ENCODE peak calls at places on chromosomes 2 and 18, in eight cellular contexts. M, N, D, R, S, K, U and W are unnamed samples. For H3K9me3, the result is how much of the 10 kb centered on the place peaks cover.

GRCh38 chr2:233794128-233794658 is 16.1 kb downstream of the MROH2A start:
- DNase-seq in M (no peak), N (no peak), D (no peak), R (no peak), S (no peak), K (no peak), U (no peak), W (no peak)

GRCh38 chr2:12155308-12156061 is 409.1 kb downstream of the LPIN1 start:
- DNase-seq in M (peak), N (no peak), D (no peak), R (peak), S (peak), K (no peak), U (no peak), W (peak)

GRCh38 chr2:236769981-236770671 is 200.5 kb downstream of the ACKR3 start:
- DNase-seq in M (no peak), N (no peak), D (no peak), R (no peak), S (peak), K (peak), U (no peak), W (peak)

GRCh38 chr2:14756981-14757657 is 124.6 kb downstream of the LRATD1 start:
- DNase-seq in M (no peak), N (no peak), D (no peak), R (no peak), S (peak), K (peak), U (no peak), W (peak)

GRCh38 chr18:37419272-37419671 is 146.3 kb downstream of the CELF4 start:
- DNase-seq in M (no peak), N (no peak), D (no peak), R (no peak), S (peak), K (no peak), U (no peak), W (peak)

GRCh38 chr2:204825054-204825453 is 279.8 kb downstream of the PARD3B start:
- DNase-seq in M (no peak), N (no peak), D (no peak), R (no peak), S (peak), K (peak), U (no peak), W (no peak)

GRCh38 chr2:68487773-68488355 is 20.5 kb downstream of the APLF start:
- DNase-seq in M (no peak), N (peak), D (peak), R (peak), S (peak), K (peak), U (peak), W (peak)

GRCh38 chr2:145484443-145485086 is 964.6 kb upstream of the ZEB2 start:
- DNase-seq in M (peak), N (no peak), D (peak), R (peak), S (peak), K (peak), U (no peak), W (peak)

GRCh38 chr2:240510513-240511210 is 47.1 kb downstream of the ANKMY1 start:
- DNase-seq in M (no peak), N (no peak), D (no peak), R (no peak), S (no peak), K (no peak), U (peak), W (no peak)

GRCh38 chr18:74708169-74708568 is 110.5 kb downstream of the ZNF407 start:
- DNase-seq in M (no peak), N (no peak), D (no peak), R (no peak), S (no peak), K (no peak), U (no peak), W (no peak)

GRCh38 chr18:37334494-37335125 is 231.0 kb downstream of the CELF4 start:
- DNase-seq in M (no peak), N (peak), D (no peak), R (no peak), S (no peak), K (no peak), U (peak), W (peak)

GRCh38 chr2:47344890-47345583 is 57.9 kb upstream of the MSH2 start:
- DNase-seq in M (peak), N (peak), D (no peak), R (no peak), S (peak), K (peak), U (peak), W (peak)

GRCh38 chr2:196660264-196660663 is 20.7 kb downstream of the CCDC150 start:
- DNase-seq in M (no peak), N (no peak), D (no peak), R (no peak), S (no peak), K (no peak), U (no peak), W (peak)

GRCh38 chr2:237257471-237257951 is 156.5 kb downstream of the COL6A3 start:
- DNase-seq in M (no peak), N (no peak), D (no peak), R (no peak), S (no peak), K (no peak), U (no peak), W (peak)

GRCh38 chr2:215530191-215530968 is 94.5 kb upstream of the FN1 start:
- DNase-seq in M (no peak), N (no peak), D (no peak), R (no peak), S (peak), K (no peak), U (no peak), W (peak)

GRCh38 chr18:8890957-8891464 is 185.7 kb downstream of the MTCL1 start:
- DNase-seq in M (peak), N (peak), D (no peak), R (no peak), S (peak), K (peak), U (no peak), W (peak)

GRCh38 chr2:173513117-173513516 is 158.4 kb downstream of the CDCA7 start:
- DNase-seq in M (no peak), N (no peak), D (no peak), R (no peak), S (no peak), K (no peak), U (no peak), W (no peak)

GRCh38 chr18:69936191-69936558 is 11.5 kb downstream of the CD226 start:
- DNase-seq in M (no peak), N (no peak), D (no peak), R (no peak), S (no peak), K (no peak), U (no peak), W (no peak)

GRCh38 chr2:23496456-23496855 is 111.5 kb downstream of the KLHL29 start:
- DNase-seq in M (no peak), N (no peak), D (no peak), R (no peak), S (no peak), K (no peak), U (no peak), W (no peak)

GRCh38 chr2:170817999-170818293 is 1.3 kb downstream of the GAD1 start:
- DNase-seq in M (no peak), N (peak), D (no peak), R (no peak), S (no peak), K (no peak), U (peak), W (no peak)

GRCh38 chr2:173978447-173978846 is 13.3 kb upstream of the SP3 start:
- DNase-seq in M (no peak), N (no peak), D (no peak), R (no peak), S (peak), K (no peak), U (no peak), W (peak)

GRCh38 chr2:226477221-226478120 is 322.1 kb downstream of the IRS1 start:
- DNase-seq in M (no peak), N (no peak), D (no peak), R (no peak), S (no peak), K (no peak), U (no peak), W (peak)

GRCh38 chr2:226031962-226032441 is 632.5 kb downstream of the NYAP2 start:
- DNase-seq in M (no peak), N (peak), D (no peak), R (no peak), S (no peak), K (peak), U (peak), W (peak)

GRCh38 chr2:65620026-65620425 is 187.6 kb upstream of the SPRED2 start:
- DNase-seq in M (no peak), N (no peak), D (no peak), R (no peak), S (no peak), K (no peak), U (no peak), W (no peak)

GRCh38 chr2:10475811-10476660 is 27.9 kb upstream of the ODC1 start:
- DNase-seq in M (no peak), N (peak), D (no peak), R (no peak), S (no peak), K (no peak), U (no peak), W (no peak)

GRCh38 chr18:79606621-79607331 is 72.8 kb upstream of the CTDP1 start:
- DNase-seq in M (no peak), N (no peak), D (no peak), R (no peak), S (no peak), K (no peak), U (no peak), W (no peak)

GRCh38 chr2:74488643-74489481 is 6.0 kb downstream of the TTC31 start:
- DNase-seq in M (no peak), N (no peak), D (no peak), R (no peak), S (no peak), K (no peak), U (no peak), W (no peak)

DNA sequence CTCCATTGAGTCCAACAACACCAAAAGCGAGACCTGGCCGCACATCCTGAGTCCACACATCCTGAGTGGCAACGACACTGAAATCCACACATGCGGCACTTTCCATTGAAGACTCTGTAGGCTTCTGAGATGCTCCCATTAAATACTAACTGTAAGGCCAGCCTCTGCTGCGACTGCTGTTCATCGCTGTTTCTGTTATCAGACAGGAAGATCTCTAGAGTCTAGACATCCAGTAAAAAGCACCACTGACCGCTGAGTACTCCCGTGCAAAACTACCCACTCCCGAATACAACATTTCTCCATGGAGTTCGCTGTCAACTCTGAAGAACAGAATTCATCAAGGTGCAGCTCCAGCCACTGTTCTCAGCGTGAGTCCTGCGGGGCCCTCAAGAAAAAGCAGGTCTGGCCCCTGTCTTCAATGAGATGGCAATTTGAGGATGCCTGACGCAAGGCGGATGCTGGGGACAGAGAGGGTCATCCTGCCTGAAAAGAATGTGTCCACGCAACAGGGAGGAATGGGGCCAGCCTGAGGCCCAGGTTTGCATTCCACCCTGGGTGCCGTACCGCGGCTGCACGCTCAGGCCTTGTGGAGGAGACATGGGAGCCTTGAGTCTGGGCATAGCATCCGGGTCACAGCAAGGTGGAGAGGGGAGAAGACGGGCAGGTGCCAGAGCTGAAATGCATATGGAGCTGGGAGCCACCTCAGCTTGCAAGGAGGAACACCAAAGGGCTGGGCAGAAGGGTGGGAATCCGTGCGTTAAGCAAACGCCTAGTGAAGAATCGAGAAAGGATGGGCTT is 61.9 kb downstream of the ZNF516 start:
- DNase-seq in M (no peak), N (no peak), D (no peak), R (no peak), S (no peak), K (no peak), U (peak), W (no peak)
- H3K9me3 ChIP-seq in M (under half), N (under half), D (under half), R (under half), S (under half), K (under half), U (under half), W (under half)

GRCh38 chr18:49017813-49018552 is 67.2 kb upstream of the SMAD7 start:
- DNase-seq in M (no peak), N (no peak), D (no peak), R (no peak), S (no peak), K (peak), U (peak), W (no peak)

GRCh38 chr18:49015886-49016647 is 65.3 kb upstream of the SMAD7 start:
- DNase-seq in M (no peak), N (no peak), D (no peak), R (no peak), S (no peak), K (peak), U (no peak), W (no peak)

GRCh38 chr18:49018553-49018943 is 67.8 kb upstream of the SMAD7 start:
- DNase-seq in M (no peak), N (no peak), D (no peak), R (no peak), S (no peak), K (no peak), U (peak), W (no peak)

GRCh38 chr18:49018961-49019445 is 68.2 kb upstream of the SMAD7 start:
- DNase-seq in M (no peak), N (no peak), D (no peak), R (no peak), S (no peak), K (no peak), U (peak), W (no peak)

DNA sequence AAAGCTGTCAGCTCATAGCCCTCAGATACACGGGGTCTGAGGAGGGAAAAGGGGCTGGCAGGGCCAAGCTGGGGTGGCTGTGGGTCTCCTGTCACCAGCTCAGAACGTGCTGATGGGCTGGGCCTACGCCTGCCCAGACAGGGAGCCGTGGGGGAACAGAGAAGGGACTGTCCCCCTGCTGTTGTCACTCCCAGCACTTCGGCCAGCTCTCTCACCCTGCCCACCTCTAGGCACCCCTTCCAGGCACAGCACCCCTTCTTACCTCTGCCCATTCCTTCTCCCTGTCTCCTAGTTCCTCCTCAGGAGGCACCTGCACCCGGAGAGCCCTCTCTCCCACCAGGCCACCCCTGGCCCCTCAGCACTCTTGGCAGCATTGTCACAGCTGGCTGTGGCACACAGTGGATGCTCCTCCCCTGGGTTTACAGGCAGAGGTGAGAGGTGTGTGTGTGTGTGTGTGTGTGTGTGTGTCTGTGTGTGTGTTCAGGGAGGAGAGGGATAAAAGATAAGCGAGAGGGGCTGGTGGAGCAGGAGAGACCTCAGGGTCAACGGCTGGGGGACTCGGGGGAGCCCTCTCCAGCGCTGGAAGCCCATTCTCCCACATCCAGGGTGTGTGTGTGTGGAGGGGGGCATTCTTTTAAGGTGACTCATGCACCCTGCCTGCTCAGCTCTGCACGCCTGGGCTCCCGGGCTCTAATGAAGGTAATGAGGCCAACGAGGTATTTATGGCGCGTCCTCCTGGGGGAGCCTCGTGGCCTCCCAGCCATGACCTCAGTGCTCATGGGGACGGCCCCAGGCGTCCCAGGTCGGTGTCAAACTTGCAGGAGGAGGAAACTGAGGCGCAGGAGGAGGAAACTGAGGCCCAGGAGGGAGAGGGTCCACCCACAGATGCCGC is 66.1 kb upstream of the SMAD7 start:
- DNase-seq in M (peak), N (peak), D (no peak), R (no peak), S (peak), K (peak), U (peak), W (peak)
- TF ChIP-seq EZH2phosphoT487 in M (no peak), N (no peak), D (no peak), R (no peak), S (no peak), K (no peak), U (no peak), W (no peak)

DNA sequence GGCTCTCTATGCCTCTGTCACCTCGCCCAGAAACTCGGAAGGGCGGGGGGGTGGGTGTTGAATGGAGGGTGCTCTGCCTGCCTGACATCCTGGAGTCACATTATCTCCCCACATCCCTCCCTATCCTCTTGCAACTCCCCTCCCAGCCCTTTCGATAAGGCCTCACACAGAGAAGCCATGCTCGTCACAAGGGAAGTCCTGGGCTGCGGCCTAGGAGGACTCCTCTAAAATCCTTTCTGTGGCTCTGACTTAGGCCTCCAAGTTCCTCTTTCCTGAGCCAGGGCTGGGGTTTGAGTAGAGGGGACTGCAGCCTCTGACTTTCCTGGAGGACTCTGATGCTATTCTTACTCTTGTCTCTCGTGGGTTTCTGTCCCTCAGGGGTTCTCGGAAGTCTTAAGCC is 75.0 kb upstream of the PKDCC start:
- DNase-seq in M (no peak), N (no peak), D (no peak), R (no peak), S (no peak), K (no peak), U (no peak), W (no peak)
- H3K9me3 ChIP-seq in M (under half), N (under half), D (under half), R (under half), S (under half), K (under half), U (under half), W (under half)

DNA sequence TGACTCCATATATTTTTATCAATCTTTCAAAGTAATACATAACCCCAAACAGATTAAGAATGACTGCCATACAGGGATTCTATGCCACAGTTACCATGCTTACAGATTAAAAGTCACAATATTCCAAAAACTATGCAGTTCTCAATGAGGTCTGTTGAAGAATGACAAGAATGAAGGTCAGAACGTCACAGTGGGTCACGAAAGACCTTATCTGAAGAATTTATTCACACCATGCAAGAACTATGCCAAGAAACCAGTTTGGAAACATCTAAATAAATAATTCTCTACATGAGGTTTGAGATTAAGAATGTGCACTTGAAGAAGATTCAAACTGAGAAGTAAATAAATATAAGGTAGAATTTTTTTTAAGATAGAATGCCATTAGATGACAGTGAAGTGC is 253.3 kb downstream of the EXOC6B start:
- DNase-seq in M (no peak), N (no peak), D (no peak), R (no peak), S (no peak), K (no peak), U (no peak), W (peak)
- TF ChIP-seq EZH2phosphoT487 in M (no peak), N (no peak), D (no peak), R (no peak), S (no peak), K (no peak), U (no peak), W (no peak)

DNA sequence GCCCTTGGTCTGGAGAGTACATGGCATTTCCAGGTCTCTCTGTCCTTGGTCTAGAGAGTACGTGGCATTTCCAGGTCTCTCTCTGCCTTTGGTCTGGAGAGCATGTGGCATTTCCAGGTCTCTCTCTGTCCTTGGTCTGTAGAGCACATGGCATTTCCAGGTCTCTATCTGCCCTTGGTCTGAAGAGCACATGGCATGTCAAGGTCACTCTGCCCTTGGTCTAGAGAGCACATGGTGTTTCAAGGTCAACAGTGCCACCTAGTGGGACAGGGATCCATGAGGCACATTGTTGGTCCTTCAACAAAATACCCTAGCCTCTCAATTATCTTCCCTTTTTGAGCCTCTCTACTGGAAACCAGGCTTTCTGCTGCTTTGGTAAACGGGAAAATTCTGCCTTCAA is 250.2 kb downstream of the OTX1 start:
- DNase-seq in M (peak), N (peak), D (peak), R (peak), S (peak), K (no peak), U (no peak), W (no peak)
- H3K9me3 ChIP-seq in M (under half), N (under half), D (under half), R (under half), S (under half), K (under half), U (under half), W (under half)

DNA sequence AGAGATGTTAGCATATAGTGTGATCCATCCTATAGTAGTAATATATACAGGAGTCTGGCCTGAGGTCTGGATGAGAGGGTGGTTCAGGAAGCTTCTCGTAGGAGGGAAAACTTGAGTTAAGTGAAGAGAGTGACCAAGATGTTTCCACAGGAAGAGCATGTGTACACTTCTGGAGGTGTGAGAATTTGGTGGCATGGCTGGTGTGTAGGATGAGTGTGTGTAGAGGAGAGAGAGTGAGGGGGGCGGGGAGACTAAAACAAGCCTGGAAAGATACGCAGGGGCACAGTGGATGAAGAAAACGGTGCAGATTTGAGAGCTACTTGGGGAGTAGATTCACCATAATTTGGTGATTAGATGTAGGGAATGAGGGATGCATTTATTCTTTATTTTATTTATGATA is 43.5 kb upstream of the CTLA4 start:
- DNase-seq in M (no peak), N (no peak), D (no peak), R (no peak), S (no peak), K (no peak), U (no peak), W (no peak)
- TF ChIP-seq EZH2phosphoT487 in M (no peak), N (no peak), D (no peak), R (no peak), S (no peak), K (no peak), U (no peak), W (no peak)

GRCh38 chr2:210428415-210429179 is 48.0 kb downstream of the LANCL1 start:
- DNase-seq in M (no peak), N (no peak), D (no peak), R (no peak), S (peak), K (no peak), U (no peak), W (peak)
- H3K9me3 ChIP-seq in M (under half), N (under half), D (under half), R (under half), S (under half), K (under half), U (under half), W (under half)

GRCh38 chr2:178413472-178414265 is 37.3 kb downstream of the PRKRA start:
- DNase-seq in M (peak), N (peak), D (peak), R (no peak), S (peak), K (peak), U (peak), W (peak)
- TF ChIP-seq EZH2phosphoT487 in M (no peak), N (no peak), D (no peak), R (no peak), S (no peak), K (no peak), U (no peak), W (no peak)